ENCODE peak calls at places on chromosomes 11 and 22, in four cellular contexts. One of them, this sample, is unnamed.

GRCh38 chr11:62005231-62005661 is 37.8 kb upstream of the FTH1 start:
- DNase-seq in iris pigment epithelial cell: no peak
- DNase-seq in stimulated activated CD8-positive, alpha-beta memory T cell treated with anti-CD3 and anti-CD28 coated beads, Interleukin-15, amount 100 ng/mL, for 1 hour: no peak
- DNase-seq in RKO: no peak
- DNase-seq in this sample: peak; percentile 49

GRCh38 chr22:44532466-44533025 is 34.5 kb upstream of the RTL6 start:
- DNase-seq in iris pigment epithelial cell: no peak
- DNase-seq in RKO: no peak
- DNase-seq in stimulated activated CD8-positive, alpha-beta memory T cell treated with anti-CD3 and anti-CD28 coated beads, Interleukin-15, amount 100 ng/mL, for 1 hour: no peak
- DNase-seq in this sample: no peak

GRCh38 chr22:29870574-29870973 is 12.4 kb upstream of the MTMR3 start:
- DNase-seq in stimulated activated CD8-positive, alpha-beta memory T cell treated with anti-CD3 and anti-CD28 coated beads, Interleukin-15, amount 100 ng/mL, for 1 hour: no peak
- DNase-seq in RKO: no peak
- DNase-seq in iris pigment epithelial cell: no peak
- DNase-seq in this sample: peak; percentile 36

GRCh38 chr22:31235076-31235475 is 23.0 kb downstream of the LIMK2 start:
- DNase-seq in RKO: no peak
- DNase-seq in iris pigment epithelial cell: no peak
- DNase-seq in stimulated activated CD8-positive, alpha-beta memory T cell treated with anti-CD3 and anti-CD28 coated beads, Interleukin-15, amount 100 ng/mL, for 1 hour: no peak
- DNase-seq in this sample: no peak

GRCh38 chr11:117733311-117733710 is 63.7 kb downstream of the DSCAML1 start:
- DNase-seq in RKO: no peak
- DNase-seq in iris pigment epithelial cell: no peak
- DNase-seq in stimulated activated CD8-positive, alpha-beta memory T cell treated with anti-CD3 and anti-CD28 coated beads, Interleukin-15, amount 100 ng/mL, for 1 hour: no peak
- DNase-seq in this sample: no peak

GRCh38 chr11:7278314-7278917 is 26.7 kb downstream of the SYT9 start:
- DNase-seq in stimulated activated CD8-positive, alpha-beta memory T cell treated with anti-CD3 and anti-CD28 coated beads, Interleukin-15, amount 100 ng/mL, for 1 hour: no peak
- DNase-seq in iris pigment epithelial cell: peak; percentile 45
- DNase-seq in RKO: peak; percentile 45
- DNase-seq in this sample: peak; percentile 67

GRCh38 chr11:67302571-67303131 is 679 bp upstream of the SSH3 start:
- DNase-seq in stimulated activated CD8-positive, alpha-beta memory T cell treated with anti-CD3 and anti-CD28 coated beads, Interleukin-15, amount 100 ng/mL, for 1 hour: no peak
- DNase-seq in RKO: no peak
- DNase-seq in iris pigment epithelial cell: peak; percentile 64
- DNase-seq in this sample: no peak

GRCh38 chr11:107844041-107844440 is 14.5 kb downstream of the SLC35F2 start:
- DNase-seq in iris pigment epithelial cell: peak; percentile 71
- DNase-seq in stimulated activated CD8-positive, alpha-beta memory T cell treated with anti-CD3 and anti-CD28 coated beads, Interleukin-15, amount 100 ng/mL, for 1 hour: no peak
- DNase-seq in RKO: peak; percentile 26
- DNase-seq in this sample: peak; percentile 34

GRCh38 chr11:35031869-35032268 is 107.1 kb upstream of the CD44 start:
- DNase-seq in stimulated activated CD8-positive, alpha-beta memory T cell treated with anti-CD3 and anti-CD28 coated beads, Interleukin-15, amount 100 ng/mL, for 1 hour: no peak
- DNase-seq in RKO: peak; percentile 66
- DNase-seq in iris pigment epithelial cell: peak; percentile 59
- DNase-seq in this sample: no peak